ENCODE peak calls at places on chromosomes 7 and 10, in five cellular contexts. E is EL, V is H4, Z is mesendoderm, S is HEK293T. J is an unnamed sample.

GRCh38 chr7:138460649-138461607 is 869 bp downstream of the TRIM24 start:
- DNase-seq in V (peak), E (peak), S (peak), Z (peak), J (peak)

GRCh38 chr7:46637793-46638735 is 717.0 kb upstream of the IGFBP3 start:
- DNase-seq in Z (no peak), E (no peak), V (no peak), S (no peak), J (no peak)

GRCh38 chr10:118669020-118669766 is 73.7 kb upstream of the PRLHR start:
- DNase-seq in S (no peak), V (peak), Z (peak), E (peak), J (peak)

GRCh38 chr10:52215745-52216361 is 98.2 kb upstream of the DKK1 start:
- DNase-seq in Z (peak), E (peak), V (peak), S (peak), J (peak)

GRCh38 chr10:31707578-31708411 is 220.8 kb downstream of the ARHGAP12 start:
- DNase-seq in S (no peak), V (no peak), E (peak), Z (peak), J (no peak)

GRCh38 chr7:134351424-134351823 is 34.7 kb upstream of the SLC35B4 start:
- DNase-seq in V (no peak), Z (no peak), E (no peak), S (no peak), J (no peak)

GRCh38 chr7:50629238-50629901 is 64.2 kb upstream of the DDC start:
- DNase-seq in S (no peak), V (no peak), E (no peak), Z (no peak), J (no peak)

GRCh38 chr7:144780071-144780608 is 55.7 kb downstream of the TPK1 start:
- DNase-seq in S (no peak), Z (peak), V (no peak), E (no peak), J (no peak)

GRCh38 chr7:29243777-29244655 is 49.4 kb downstream of the CHN2 start:
- DNase-seq in Z (peak), S (no peak), E (no peak), V (no peak), J (no peak)